ENCODE peak calls at places on chromosome 20, in nine cellular contexts. U is H9, N is SJSA1, C is HCT116, G is IMR-90, W is RWPE2, I is heart left ventricle, D is A673, X is hepatocyte. Z is an unnamed sample.

GRCh38 chr20:38779247-38780097 is 26.0 kb upstream of the PPP1R16B start:
- DNase-seq in C (peak; percentile 92), G (no peak), X (peak; percentile 60), W (peak; percentile 44), I (no peak), N (no peak), D (no peak), U (peak; percentile 76), Z (peak; percentile 48)

GRCh38 chr20:38685853-38686473 is 38.3 kb upstream of the SLC32A1 start:
- DNase-seq in X (peak; percentile 78), D (peak; percentile 71), G (peak; percentile 44), C (no peak), W (no peak), I (no peak), N (no peak), U (peak; percentile 74), Z (peak; percentile 9)

GRCh38 chr20:3172933-3173581 is at the start of gene LZTS3:
- DNase-seq in I (peak; percentile 81), G (peak; percentile 39), X (peak; percentile 93), W (peak; percentile 72), N (peak; percentile 83), D (peak; percentile 86), C (no peak), U (peak; percentile 86), Z (peak; percentile 47)

GRCh38 chr20:25389381-25389857 is 1.2 kb downstream of the ABHD12 start:
- DNase-seq in G (peak; percentile 57), X (peak; percentile 27), I (no peak), C (no peak), W (no peak), N (no peak), D (no peak), U (no peak), Z (peak; percentile 37)

GRCh38 chr20:48599748-48600469 is 227.9 kb downstream of the PREX1 start:
- DNase-seq in U (no peak), X (no peak), I (no peak), D (no peak), G (no peak), C (no peak), W (peak; percentile 56), N (peak; percentile 27), Z (no peak)

GRCh38 chr20:48906221-48906877 is 15.2 kb upstream of the ARFGEF2 start:
- DNase-seq in N (no peak), U (no peak), C (no peak), D (no peak), X (no peak), G (no peak), I (no peak), W (no peak), Z (no peak)

GRCh38 chr20:19466204-19466928 is 253.9 kb downstream of the SLC24A3 start:
- DNase-seq in W (no peak), I (no peak), G (no peak), N (no peak), X (no peak), D (no peak), C (no peak), U (no peak), Z (no peak)

GRCh38 chr20:44279228-44279627 is 31.8 kb downstream of the FITM2 start:
- DNase-seq in I (no peak), D (no peak), N (peak; percentile 72), C (no peak), W (peak; percentile 93), U (no peak), X (no peak), G (peak; percentile 79), Z (no peak)

GRCh38 chr20:32006841-32007786 is 3.1 kb upstream of the CCM2L start:
- DNase-seq in U (no peak), W (no peak), I (no peak), G (no peak), X (no peak), D (peak; percentile 38), C (no peak), N (no peak), Z (no peak)

GRCh38 chr20:57526067-57526884 is 1.3 kb upstream of the CTCFL start:
- DNase-seq in I (no peak), C (peak; percentile 15), U (peak; percentile 63), G (no peak), D (peak; percentile 44), X (no peak), W (no peak), N (no peak), Z (no peak)

GRCh38 chr20:45823949-45824835 is 2.9 kb downstream of the TNNC2 start:
- DNase-seq in D (peak; percentile 60), N (no peak), U (peak; percentile 87), X (peak; percentile 59), G (no peak), I (peak; percentile 73), C (no peak), W (no peak), Z (peak; percentile 73)

GRCh38 chr20:46630336-46630735 is 20.9 kb downstream of the SLC13A3 start:
- DNase-seq in I (no peak), N (no peak), D (no peak), C (no peak), G (no peak), X (no peak), U (no peak), W (no peak), Z (no peak)

GRCh38 chr20:6600336-6600735 is 167.2 kb upstream of the BMP2 start:
- DNase-seq in G (no peak), U (no peak), X (no peak), N (no peak), W (no peak), I (no peak), C (no peak), D (no peak), Z (no peak)

DNA sequence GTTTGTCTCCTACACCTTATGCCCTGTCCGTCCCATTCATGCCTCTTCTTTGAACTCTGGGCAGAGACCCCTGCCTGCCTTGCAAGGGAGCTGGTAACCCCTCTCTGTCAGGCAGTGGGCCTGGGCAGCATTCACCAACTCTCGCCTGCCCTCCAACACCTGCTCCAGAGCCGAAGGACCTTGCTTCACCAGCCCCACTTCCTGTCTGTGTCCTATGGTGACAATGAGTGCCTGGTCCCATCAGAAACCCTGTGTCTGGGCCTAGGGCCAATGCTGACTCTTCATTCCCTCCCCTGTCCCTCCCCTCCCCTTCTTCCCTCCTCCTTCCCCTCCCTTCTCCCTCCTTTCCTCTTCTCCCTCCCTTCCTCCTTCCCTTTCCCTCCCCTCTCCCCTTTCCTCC is 22.8 kb upstream of the PCMTD2 start:
- DNase-seq in D (peak; percentile 69), X (no peak), G (no peak), C (no peak), I (peak; percentile 51), W (peak; percentile 78), N (no peak), U (no peak), Z (no peak)
- H3K27ac ChIP-seq in D (peak overlapping the region; percentile 59), X (no peak overlapping the region), G (no peak overlapping the region), C (no peak overlapping the region), I (no peak overlapping the region), W (no peak overlapping the region), N (no peak overlapping the region), U (no peak overlapping the region), Z (no peak overlapping the region)

GRCh38 chr20:17538517-17539170 is 7.5 kb upstream of the BFSP1 start:
- DNase-seq in I (no peak), D (peak; percentile 74), X (no peak), C (no peak), U (no peak), G (no peak), W (no peak), N (no peak), Z (no peak)

GRCh38 chr20:17536944-17537444 is 5.8 kb upstream of the BFSP1 start:
- DNase-seq in N (peak; percentile 78), G (peak; percentile 76), X (peak; percentile 85), D (peak; percentile 90), U (peak; percentile 92), I (no peak), C (peak; percentile 64), W (no peak), Z (peak; percentile 72)

GRCh38 chr20:17541596-17541995 is 10.4 kb upstream of the BFSP1 start:
- DNase-seq in C (no peak), U (no peak), G (no peak), W (no peak), I (no peak), N (no peak), X (no peak), D (no peak), Z (no peak)

GRCh38 chr20:17534077-17534476 is 2.9 kb upstream of the BFSP1 start:
- DNase-seq in N (no peak), W (no peak), D (no peak), X (no peak), U (no peak), G (no peak), I (no peak), C (no peak), Z (no peak)

GRCh38 chr20:17537959-17538358 is 6.8 kb upstream of the BFSP1 start:
- DNase-seq in C (no peak), X (no peak), N (no peak), I (no peak), U (no peak), W (no peak), G (no peak), D (no peak), Z (no peak)
- H3K4me1 ChIP-seq in C (peaks cover 42% of the 10 kb centered on the region), X (no peaks in the 10 kb centered on the region), N (peaks cover 27% of the 10 kb centered on the region), I (no peaks in the 10 kb centered on the region), U (peaks cover 5% of the 10 kb centered on the region), W (peaks cover 7% of the 10 kb centered on the region), G (peaks cover 4% of the 10 kb centered on the region), D (peaks cover 24% of the 10 kb centered on the region), Z (no peaks in the 10 kb centered on the region)

GRCh38 chr20:21554376-21554890 is 40.6 kb upstream of the NKX2-2 start:
- DNase-seq in D (no peak), U (no peak), C (no peak), I (no peak), W (no peak), G (no peak), N (no peak), X (no peak), Z (no peak)
- H3K27ac ChIP-seq in D (peak overlapping the region; percentile 95), U (no peak overlapping the region), C (no peak overlapping the region), I (no peak overlapping the region), W (no peak overlapping the region), G (no peak overlapping the region), N (no peak overlapping the region), X (no peak overlapping the region), Z (no peak overlapping the region)

GRCh38 chr20:33827109-33827508 is 16.0 kb downstream of the CHMP4B start:
- DNase-seq in D (no peak), N (no peak), C (no peak), I (no peak), G (no peak), W (no peak), U (no peak), X (no peak), Z (no peak)

GRCh38 chr20:33826270-33826897 is 15.2 kb downstream of the CHMP4B start:
- DNase-seq in U (peak; percentile 67), N (no peak), C (no peak), D (no peak), G (no peak), I (no peak), W (no peak), X (peak; percentile 61), Z (no peak)

GRCh38 chr20:33822423-33822822 is 11.3 kb downstream of the CHMP4B start:
- DNase-seq in C (no peak), W (no peak), X (no peak), U (no peak), I (no peak), N (no peak), D (no peak), G (no peak), Z (no peak)

GRCh38 chr20:33825340-33826269 is 14.5 kb downstream of the CHMP4B start:
- DNase-seq in C (no peak), N (no peak), D (no peak), G (no peak), X (peak; percentile 52), W (no peak), U (no peak), I (no peak), Z (peak; percentile 92)

GRCh38 chr20:33824852-33825251 is 13.7 kb downstream of the CHMP4B start:
- DNase-seq in X (no peak), U (no peak), N (no peak), W (no peak), D (no peak), C (no peak), G (no peak), I (no peak), Z (no peak)
- H3K4me1 ChIP-seq in X (peaks cover 58% of the 10 kb centered on the region), U (peaks cover 4% of the 10 kb centered on the region), N (peaks cover 16% of the 10 kb centered on the region), W (no peaks in the 10 kb centered on the region), D (peaks cover 19% of the 10 kb centered on the region), C (peaks cover 21% of the 10 kb centered on the region), G (peaks cover 21% of the 10 kb centered on the region), I (peaks cover 94% of the 10 kb centered on the region), Z (peaks cover 32% of the 10 kb centered on the region)